ENCODE peak calls at places on chromosomes 12 and 14, in eight cellular contexts. Z is SK-MEL-5; L is mesendoderm; D is EH; I is activated CD4-positive, alpha-beta memory T cell treated with anti-CD3 and anti-CD28 coated beads for 36 hours; W is anterior cingulate cortex; K is SW480; T is non-pigmented ciliary epithelial cell. Y is an unnamed sample.
A peak's percentile ranks its signal among the peaks of the same experiment; 100 is the strongest.

GRCh38 chr12:3453947-3454675 is 36.9 kb upstream of the PRMT8 start:
- DNase-seq in Z (no peak), L (no peak), D (peak; percentile 81), I (no peak), W (no peak), K (peak; percentile 99), T (peak; percentile 13), Y (peak; percentile 93)

GRCh38 chr12:27604431-27604830 is 80.4 kb downstream of the PPFIBP1 start:
- DNase-seq in Z (peak; percentile 96), L (no peak), D (no peak), I (no peak), W (no peak), K (no peak), T (no peak), Y (no peak)

GRCh38 chr12:111434680-111435338 is 29.1 kb downstream of the SH2B3 start:
- DNase-seq in Z (no peak), L (no peak), D (peak; percentile 69), I (peak; percentile 91), W (no peak), K (peak; percentile 22), T (no peak), Y (no peak)

GRCh38 chr12:48281811-48282210 is 68.9 kb downstream of the ZNF641 start:
- DNase-seq in Z (no peak), L (no peak), D (peak; percentile 5), I (no peak), W (no peak), K (no peak), T (no peak), Y (no peak)

GRCh38 chr12:69484428-69484827 is 14.2 kb downstream of the FRS2 start:
- DNase-seq in Z (no peak), L (peak; percentile 47), D (no peak), I (no peak), W (no peak), K (no peak), T (no peak), Y (no peak)

GRCh38 chr12:73220951-73221350 is 948.8 kb downstream of the TRHDE start:
- DNase-seq in Z (no peak), L (no peak), D (no peak), I (no peak), W (no peak), K (no peak), T (no peak), Y (no peak)

GRCh38 chr12:6563448-6564050 is 4.5 kb downstream of the NOP2 start:
- DNase-seq in Z (peak; percentile 74), L (peak; percentile 73), D (peak; percentile 52), I (peak; percentile 75), W (no peak), K (peak; percentile 47), T (no peak), Y (peak; percentile 58)

GRCh38 chr12:89721291-89721987 is 12.8 kb upstream of the ATP2B1 start:
- DNase-seq in Z (no peak), L (no peak), D (no peak), I (no peak), W (no peak), K (no peak), T (no peak), Y (no peak)

GRCh38 chr12:67661311-67662011 is 12.9 kb downstream of the DYRK2 start:
- DNase-seq in Z (peak; percentile 85), L (peak; percentile 19), D (peak; percentile 94), I (no peak), W (no peak), K (no peak), T (no peak), Y (no peak)

GRCh38 chr14:68380304-68380840 is 412.5 kb downstream of the ZFP36L1 start:
- DNase-seq in Z (no peak), L (no peak), D (peak; percentile 49), I (no peak), W (no peak), K (no peak), T (no peak), Y (no peak)

GRCh38 chr14:90699016-90699415 is 117.2 kb downstream of the TTC7B start:
- DNase-seq in Z (no peak), L (no peak), D (no peak), I (no peak), W (no peak), K (no peak), T (no peak), Y (no peak)

GRCh38 chr14:31781578-31781977 is 220.4 kb downstream of the NUBPL start:
- DNase-seq in Z (no peak), L (peak; percentile 54), D (no peak), I (no peak), W (no peak), K (no peak), T (no peak), Y (no peak)

GRCh38 chr14:50363734-50364113 is 33.0 kb downstream of the CDKL1 start:
- DNase-seq in Z (no peak), L (no peak), D (peak; percentile 38), I (peak; percentile 73), W (no peak), K (no peak), T (no peak), Y (no peak)

GRCh38 chr12:96073346-96074336 is 38.3 kb upstream of the LTA4H start:
- DNase-seq in Z (no peak), L (peak; percentile 93), D (no peak), I (no peak), W (no peak), K (no peak), T (no peak), Y (peak; percentile 32)

GRCh38 chr12:29145372-29146170 is 3.5 kb upstream of the FAR2 start:
- DNase-seq in Z (no peak), L (no peak), D (no peak), I (no peak), W (no peak), K (no peak), T (no peak), Y (no peak)

GRCh38 chr12:49233842-49234526 is 30.9 kb upstream of the TUBA1C start:
- DNase-seq in Z (no peak), L (no peak), D (no peak), I (peak; percentile 21), W (peak; percentile 58), K (no peak), T (no peak), Y (no peak)

GRCh38 chr14:100610511-100611217 is 23.4 kb upstream of the BEGAIN start:
- DNase-seq in Z (no peak), L (no peak), D (no peak), I (no peak), W (no peak), K (peak; percentile 43), T (no peak), Y (peak; percentile 27)

GRCh38 chr12:76445469-76445868 is 97.3 kb upstream of the BBS10 start:
- DNase-seq in Z (no peak), L (no peak), D (peak; percentile 30), I (no peak), W (no peak), K (no peak), T (no peak), Y (no peak)

GRCh38 chr14:29227631-29228030 is 461.0 kb downstream of the FOXG1 start:
- DNase-seq in Z (no peak), L (no peak), D (peak; percentile 37), I (no peak), W (no peak), K (no peak), T (no peak), Y (no peak)

GRCh38 chr12:112514926-112515642 is 96.3 kb downstream of the PTPN11 start:
- DNase-seq in Z (peak; percentile 29), L (no peak), D (peak; percentile 20), I (peak; percentile 13), W (no peak), K (no peak), T (no peak), Y (no peak)